ENCODE peak calls at places on chromosome 13, in eight cellular contexts. X is iPS DF 6.9; P is left colon; Q is NCI-H1694 treated with DMSO at 0.1 percent for 48 hours; V is stimulated activated CD8-positive, alpha-beta memory T cell treated with anti-CD3 and anti-CD28 coated beads, Interleukin-4, amount 100 ng/mL, for 1 hour; L is IMR-90; I is T-helper 1 cell; T is OCI-LY7. N is an unnamed sample.
A peak's percentile ranks its signal among the peaks of the same experiment; 100 is the strongest.

GRCh38 chr13:23567792-23568480 is 2.3 kb upstream of the TNFRSF19 start:
- DNase-seq in Q (no peak), T (no peak), I (no peak), L (no peak), X (no peak), V (no peak), P (no peak), N (no peak)

GRCh38 chr13:89951341-89951740 is 1396.1 kb upstream of the MIR17HG start:
- DNase-seq in I (no peak), T (no peak), Q (no peak), X (no peak), V (no peak), L (no peak), P (no peak), N (no peak)

GRCh38 chr13:30618938-30619289 is 1.2 kb downstream of the USPL1 start:
- DNase-seq in X (no peak), P (no peak), I (no peak), T (no peak), L (no peak), Q (no peak), V (no peak), N (no peak)

GRCh38 chr13:78265098-78265497 is 338.3 kb downstream of the POU4F1 start:
- DNase-seq in P (no peak), L (no peak), V (no peak), T (no peak), X (no peak), I (no peak), Q (no peak), N (no peak)

GRCh38 chr13:22128413-22129198 is 457.7 kb downstream of the FGF9 start:
- DNase-seq in P (no peak), Q (no peak), X (no peak), I (no peak), V (no peak), T (no peak), L (peak; percentile 59), N (no peak)

GRCh38 chr13:110173247-110173818 is 133.6 kb downstream of the COL4A1 start:
- DNase-seq in P (no peak), X (no peak), L (peak; percentile 13), V (no peak), I (no peak), T (no peak), Q (no peak), N (no peak)

GRCh38 chr13:104779311-104779710 is 1713.1 kb upstream of the SLC10A2 start:
- DNase-seq in X (no peak), P (no peak), T (no peak), I (no peak), Q (no peak), L (peak; percentile 64), V (no peak), N (peak; percentile 60)

GRCh38 chr13:73656863-73657262 is 477.3 kb downstream of the KLF12 start:
- DNase-seq in V (no peak), P (no peak), I (no peak), X (no peak), Q (no peak), T (no peak), L (peak; percentile 42), N (no peak)

GRCh38 chr13:52862358-52863206 is 14.1 kb upstream of the PCDH8 start:
- DNase-seq in L (no peak), V (no peak), P (no peak), Q (peak; percentile 42), T (peak; percentile 19), X (no peak), I (no peak), N (no peak)

GRCh38 chr13:33353210-33353609 is 67.7 kb upstream of the STARD13 start:
- DNase-seq in I (no peak), T (peak; percentile 15), V (no peak), L (no peak), X (no peak), Q (no peak), P (peak; percentile 51), N (no peak)

N was measured in brain pericyte.